ENCODE peak calls at places on chromosomes 3 and 15, in eight cellular contexts. One of them, this sample, is unnamed.

GRCh38 chr3:46849686-46850467 is 13.4 kb downstream of the MYL3 start:
- DNase-seq in GM13976: no peak
- DNase-seq in B cell: no peak
- DNase-seq in astrocyte of the spinal cord: no peak
- DNase-seq in WTC11: no peak
- DNase-seq in AG04450: no peak
- DNase-seq in neural crest cell: no peak
- DNase-seq in MCF 10A: no peak
- DNase-seq in this sample: no peak

GRCh38 chr3:25259871-25260270 is 168.2 kb upstream of the RARB start:
- DNase-seq in MCF 10A: peak; percentile 54
- DNase-seq in WTC11: no peak
- DNase-seq in B cell: no peak
- DNase-seq in astrocyte of the spinal cord: peak; percentile 88
- DNase-seq in AG04450: no peak
- DNase-seq in GM13976: no peak
- DNase-seq in neural crest cell: no peak
- DNase-seq in this sample: no peak

GRCh38 chr3:172129534-172129867 is 90.1 kb downstream of the FNDC3B start:
- DNase-seq in B cell: no peak
- DNase-seq in AG04450: no peak
- DNase-seq in GM13976: no peak
- DNase-seq in WTC11: no peak
- DNase-seq in astrocyte of the spinal cord: no peak
- DNase-seq in MCF 10A: no peak
- DNase-seq in neural crest cell: no peak
- DNase-seq in this sample: no peak

GRCh38 chr3:31770822-31771326 is 210.2 kb downstream of the OSBPL10 start:
- DNase-seq in WTC11: no peak
- DNase-seq in AG04450: no peak
- DNase-seq in B cell: no peak
- DNase-seq in GM13976: no peak
- DNase-seq in neural crest cell: no peak
- DNase-seq in MCF 10A: peak; percentile 18
- DNase-seq in astrocyte of the spinal cord: no peak
- DNase-seq in this sample: no peak

GRCh38 chr3:146065573-146066006 is 95.4 kb downstream of the PLOD2 start:
- DNase-seq in AG04450: peak; percentile 48
- DNase-seq in B cell: no peak
- DNase-seq in astrocyte of the spinal cord: peak; percentile 83
- DNase-seq in GM13976: no peak
- DNase-seq in neural crest cell: peak; percentile 20
- DNase-seq in MCF 10A: peak; percentile 69
- DNase-seq in WTC11: no peak
- DNase-seq in this sample: peak; percentile 51

GRCh38 chr3:155233213-155233612 is 60.3 kb downstream of the STRIT1 start:
- DNase-seq in GM13976: no peak
- DNase-seq in MCF 10A: peak; percentile 94
- DNase-seq in astrocyte of the spinal cord: peak; percentile 84
- DNase-seq in WTC11: no peak
- DNase-seq in B cell: no peak
- DNase-seq in AG04450: no peak
- DNase-seq in neural crest cell: no peak
- DNase-seq in this sample: no peak

GRCh38 chr3:126835472-126836219 is 131.6 kb downstream of the CHCHD6 start:
- DNase-seq in B cell: no peak
- DNase-seq in neural crest cell: no peak
- DNase-seq in astrocyte of the spinal cord: peak; percentile 56
- DNase-seq in AG04450: peak; percentile 37
- DNase-seq in WTC11: no peak
- DNase-seq in GM13976: no peak
- DNase-seq in MCF 10A: peak; percentile 31
- DNase-seq in this sample: no peak

GRCh38 chr3:109224333-109224732 is 87.8 kb downstream of the C3orf85 start:
- DNase-seq in WTC11: peak; percentile 77
- DNase-seq in astrocyte of the spinal cord: no peak
- DNase-seq in GM13976: no peak
- DNase-seq in MCF 10A: peak; percentile 47
- DNase-seq in B cell: no peak
- DNase-seq in neural crest cell: no peak
- DNase-seq in AG04450: no peak
- DNase-seq in this sample: no peak

GRCh38 chr3:169148448-169149348 is 514.8 kb downstream of the MECOM start:
- DNase-seq in MCF 10A: no peak
- DNase-seq in WTC11: no peak
- DNase-seq in GM13976: no peak
- DNase-seq in B cell: no peak
- DNase-seq in neural crest cell: no peak
- DNase-seq in astrocyte of the spinal cord: peak; percentile 10
- DNase-seq in AG04450: no peak
- DNase-seq in this sample: no peak

GRCh38 chr3:156675744-156676466 is 1.5 kb downstream of the TIPARP start:
- DNase-seq in neural crest cell: peak; percentile 2
- DNase-seq in MCF 10A: peak; percentile 98
- DNase-seq in astrocyte of the spinal cord: peak; percentile 86
- DNase-seq in WTC11: no peak
- DNase-seq in B cell: no peak
- DNase-seq in AG04450: peak; percentile 55
- DNase-seq in GM13976: no peak
- DNase-seq in this sample: no peak

GRCh38 chr3:153250450-153250849 is 88.4 kb downstream of the RAP2B start:
- DNase-seq in GM13976: no peak
- DNase-seq in astrocyte of the spinal cord: no peak
- DNase-seq in MCF 10A: no peak
- DNase-seq in B cell: no peak
- DNase-seq in WTC11: no peak
- DNase-seq in neural crest cell: no peak
- DNase-seq in AG04450: no peak
- DNase-seq in this sample: no peak

GRCh38 chr3:153244961-153245360 is 82.9 kb downstream of the RAP2B start:
- DNase-seq in GM13976: no peak
- DNase-seq in astrocyte of the spinal cord: peak; percentile 13
- DNase-seq in MCF 10A: peak; percentile 37
- DNase-seq in B cell: no peak
- DNase-seq in AG04450: no peak
- DNase-seq in WTC11: no peak
- DNase-seq in neural crest cell: no peak
- DNase-seq in this sample: no peak

GRCh38 chr3:153245661-153246060 is 83.6 kb downstream of the RAP2B start:
- DNase-seq in AG04450: no peak
- DNase-seq in neural crest cell: no peak
- DNase-seq in astrocyte of the spinal cord: no peak
- DNase-seq in B cell: no peak
- DNase-seq in GM13976: no peak
- DNase-seq in MCF 10A: no peak
- DNase-seq in WTC11: no peak
- DNase-seq in this sample: no peak

GRCh38 chr3:153246805-153247204 is 84.8 kb downstream of the RAP2B start:
- DNase-seq in AG04450: peak; percentile 71
- DNase-seq in B cell: no peak
- DNase-seq in MCF 10A: peak; percentile 13
- DNase-seq in astrocyte of the spinal cord: peak; percentile 77
- DNase-seq in GM13976: no peak
- DNase-seq in WTC11: no peak
- DNase-seq in neural crest cell: no peak
- DNase-seq in this sample: peak; percentile 79

DNA sequence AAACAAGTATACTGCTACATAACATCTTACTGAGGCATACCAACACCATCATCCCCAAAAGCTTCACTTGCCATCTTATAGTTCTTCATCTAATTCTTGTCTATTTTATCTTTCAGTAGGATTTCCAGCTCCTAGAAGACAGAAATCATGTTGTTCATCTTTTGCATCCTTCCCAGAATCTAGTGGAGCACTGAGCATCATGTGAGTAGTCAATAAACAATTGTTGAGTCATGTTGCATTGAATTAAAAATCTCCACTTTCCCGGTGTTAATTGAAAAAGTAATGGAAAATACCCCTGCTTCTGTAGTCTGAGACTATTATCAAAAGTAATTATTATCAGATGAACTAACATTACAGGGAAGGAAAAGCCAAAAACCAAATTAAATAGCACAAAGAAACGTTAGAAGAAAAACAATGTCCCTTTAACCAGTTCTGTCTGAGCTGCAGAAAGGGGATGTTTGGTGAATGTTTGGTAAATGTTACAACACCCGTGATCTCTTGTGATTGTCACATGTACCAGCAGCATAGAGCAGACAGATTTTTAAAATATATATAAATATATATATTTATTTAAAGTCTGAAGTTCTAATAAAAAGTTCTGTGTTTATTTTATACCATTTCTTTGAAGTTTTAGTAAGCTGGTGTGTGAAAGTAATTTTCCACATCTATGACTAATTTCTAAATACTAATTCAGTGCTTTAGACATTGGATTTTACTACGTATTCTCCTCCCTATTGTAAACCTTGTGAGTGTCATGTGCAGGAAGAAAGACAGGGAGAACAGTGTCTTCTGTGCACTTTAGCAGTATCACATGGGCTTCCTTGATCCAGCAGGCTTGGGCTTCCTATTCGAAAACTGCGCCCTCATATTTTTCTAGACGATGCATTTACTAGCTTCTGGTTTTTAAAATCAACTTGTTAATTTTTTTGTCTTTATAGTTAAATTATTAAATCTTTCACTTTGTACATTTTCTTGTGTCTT is 85.6 kb downstream of the RAP2B start:
- DNase-seq in B cell: no peak
- DNase-seq in AG04450: no peak
- DNase-seq in GM13976: no peak
- DNase-seq in neural crest cell: no peak
- DNase-seq in WTC11: no peak
- DNase-seq in astrocyte of the spinal cord: no peak
- DNase-seq in MCF 10A: no peak
- DNase-seq in this sample: no peak
- TF ChIP-seq CTCF in B cell: no peak
- TF ChIP-seq CTCF in AG04450: no peak
- TF ChIP-seq CTCF in GM13976: no peak
- TF ChIP-seq CTCF in neural crest cell: no peak
- TF ChIP-seq CTCF in WTC11: no peak
- TF ChIP-seq CTCF in astrocyte of the spinal cord: no peak
- TF ChIP-seq CTCF in MCF 10A: no peak
- TF ChIP-seq CTCF in this sample: no peak

GRCh38 chr3:12991861-12992281 is 81.4 kb downstream of the IQSEC1 start:
- DNase-seq in MCF 10A: no peak
- DNase-seq in neural crest cell: no peak
- DNase-seq in B cell: no peak
- DNase-seq in GM13976: no peak
- DNase-seq in astrocyte of the spinal cord: no peak
- DNase-seq in WTC11: no peak
- DNase-seq in AG04450: no peak
- DNase-seq in this sample: no peak

GRCh38 chr3:12992629-12993021 is 80.6 kb downstream of the IQSEC1 start:
- DNase-seq in WTC11: no peak
- DNase-seq in astrocyte of the spinal cord: no peak
- DNase-seq in AG04450: no peak
- DNase-seq in MCF 10A: no peak
- DNase-seq in B cell: no peak
- DNase-seq in neural crest cell: no peak
- DNase-seq in GM13976: no peak
- DNase-seq in this sample: no peak

GRCh38 chr3:12994357-12994606 is 78.9 kb downstream of the IQSEC1 start:
- DNase-seq in AG04450: no peak
- DNase-seq in GM13976: peak; percentile 76
- DNase-seq in MCF 10A: no peak
- DNase-seq in B cell: no peak
- DNase-seq in neural crest cell: no peak
- DNase-seq in astrocyte of the spinal cord: no peak
- DNase-seq in WTC11: peak; percentile 46
- DNase-seq in this sample: no peak

GRCh38 chr3:12993623-12994356 is 79.4 kb downstream of the IQSEC1 start:
- DNase-seq in GM13976: peak; percentile 76
- DNase-seq in AG04450: no peak
- DNase-seq in MCF 10A: no peak
- DNase-seq in WTC11: peak; percentile 57
- DNase-seq in B cell: no peak
- DNase-seq in neural crest cell: peak; percentile 27
- DNase-seq in astrocyte of the spinal cord: peak; percentile 8
- DNase-seq in this sample: no peak

DNA sequence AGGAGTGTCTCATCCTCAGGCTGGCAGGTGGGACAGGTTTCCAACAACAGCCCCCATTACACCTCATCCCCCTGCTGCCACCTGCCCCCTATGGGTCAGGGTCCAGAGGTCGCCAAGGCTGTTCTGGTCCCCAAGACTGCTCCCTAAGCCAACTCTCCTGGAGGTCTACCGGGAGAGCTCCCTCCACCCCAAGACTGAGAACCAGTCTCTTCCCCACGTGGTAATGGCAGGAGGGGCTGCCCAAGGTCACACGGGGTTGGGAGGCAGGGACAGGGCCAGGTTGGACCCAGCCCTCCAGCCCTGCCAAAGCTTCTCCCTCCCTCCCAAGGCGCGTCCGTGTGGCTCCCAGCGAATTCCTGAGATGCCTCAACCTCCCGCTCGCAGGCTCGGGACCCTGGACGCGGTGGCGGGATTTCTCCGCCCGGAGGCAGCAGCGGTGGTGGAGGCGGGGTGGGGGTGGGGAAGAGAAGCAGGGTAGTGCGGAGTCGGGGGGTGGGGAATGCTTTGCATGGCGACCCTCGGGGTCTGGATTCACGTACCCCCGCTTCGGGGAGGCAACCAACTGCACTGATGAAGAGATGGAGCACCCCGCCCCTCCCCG is 80.1 kb downstream of the IQSEC1 start:
- DNase-seq in GM13976: no peak
- DNase-seq in B cell: no peak
- DNase-seq in MCF 10A: no peak
- DNase-seq in WTC11: peak; percentile 82
- DNase-seq in AG04450: no peak
- DNase-seq in astrocyte of the spinal cord: no peak
- DNase-seq in neural crest cell: no peak
- DNase-seq in this sample: no peak
- TF ChIP-seq CTCF in GM13976: no peak
- TF ChIP-seq CTCF in B cell: no peak
- TF ChIP-seq CTCF in MCF 10A: no peak
- TF ChIP-seq CTCF in WTC11: no peak
- TF ChIP-seq CTCF in AG04450: no peak
- TF ChIP-seq CTCF in astrocyte of the spinal cord: no peak
- TF ChIP-seq CTCF in neural crest cell: no peak
- TF ChIP-seq CTCF in this sample: no peak

GRCh38 chr15:85010472-85011209 is 29.0 kb downstream of the PDE8A start:
- DNase-seq in WTC11: no peak
- DNase-seq in GM13976: no peak
- DNase-seq in neural crest cell: no peak
- DNase-seq in MCF 10A: no peak
- DNase-seq in B cell: no peak
- DNase-seq in AG04450: no peak
- DNase-seq in astrocyte of the spinal cord: no peak
- DNase-seq in this sample: peak; percentile 15
- TF ChIP-seq CTCF in WTC11: no peak
- TF ChIP-seq CTCF in GM13976: no peak
- TF ChIP-seq CTCF in neural crest cell: peak; percentile 63
- TF ChIP-seq CTCF in MCF 10A: no peak
- TF ChIP-seq CTCF in B cell: peak; percentile 58
- TF ChIP-seq CTCF in AG04450: no peak
- TF ChIP-seq CTCF in astrocyte of the spinal cord: no peak
- TF ChIP-seq CTCF in this sample: peak; percentile 37

DNA sequence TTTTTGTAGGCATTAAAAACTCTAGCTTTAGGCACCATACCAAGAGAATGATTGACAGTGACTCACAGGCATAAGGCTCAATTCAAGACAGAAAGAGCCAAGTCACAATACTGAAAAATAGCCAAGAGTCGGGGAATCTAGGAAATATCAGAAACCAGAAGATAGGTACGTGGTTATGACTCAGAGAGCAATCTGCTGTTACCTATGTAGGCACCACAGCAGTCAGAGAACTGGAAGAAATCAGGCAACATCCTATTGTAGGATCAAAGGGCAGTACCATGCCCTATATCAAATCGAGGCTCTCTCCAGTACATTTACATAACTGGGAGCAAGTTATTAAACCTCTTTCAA is 23.2 kb downstream of the SUCNR1 start:
- DNase-seq in MCF 10A: peak; percentile 78
- DNase-seq in WTC11: no peak
- DNase-seq in GM13976: no peak
- DNase-seq in B cell: no peak
- DNase-seq in astrocyte of the spinal cord: no peak
- DNase-seq in neural crest cell: no peak
- DNase-seq in AG04450: no peak
- DNase-seq in this sample: no peak
- TF ChIP-seq CTCF in MCF 10A: no peak
- TF ChIP-seq CTCF in WTC11: no peak
- TF ChIP-seq CTCF in GM13976: no peak
- TF ChIP-seq CTCF in B cell: no peak
- TF ChIP-seq CTCF in astrocyte of the spinal cord: no peak
- TF ChIP-seq CTCF in neural crest cell: no peak
- TF ChIP-seq CTCF in AG04450: no peak
- TF ChIP-seq CTCF in this sample: no peak

This sample was measured in AG09319.